ENCODE peak calls at places on chromosomes 1 and 21, in four cellular contexts. P is GM12864, C is progenitor cell of endocrine pancreas, V is psoas muscle. I is an unnamed sample.

GRCh38 chr1:117630423-117630998 is 24.7 kb downstream of the TENT5C start:
- DNase-seq in P (no peak), C (no peak), V (peak; percentile 74), I (no peak)

GRCh38 chr1:6580588-6581270 is 935 bp downstream of the ZBTB48 start:
- DNase-seq in V (peak; percentile 65), P (no peak), C (no peak), I (no peak)

GRCh38 chr21:26961704-26962103 is 5.2 kb downstream of the ADAMTS5 start:
- DNase-seq in P (no peak), V (no peak), C (no peak), I (no peak)

GRCh38 chr1:229986737-229987364 is 80.2 kb upstream of the GALNT2 start:
- DNase-seq in C (no peak), P (no peak), V (no peak), I (no peak)

GRCh38 chr21:45990741-45991605 is 9.4 kb downstream of the COL6A1 start:
- DNase-seq in P (no peak), V (peak; percentile 52), C (no peak), I (no peak)

GRCh38 chr1:234206651-234207284 is 166.5 kb upstream of the COA6 start:
- DNase-seq in P (no peak), V (peak; percentile 87), C (no peak), I (no peak)

GRCh38 chr1:14973773-14974172 is 179.8 kb upstream of the TMEM51 start:
- DNase-seq in P (no peak), C (no peak), V (no peak), I (no peak)

GRCh38 chr1:223707270-223708000 is 4.9 kb upstream of the CAPN2 start:
- DNase-seq in V (peak; percentile 79), C (no peak), P (no peak), I (no peak)

GRCh38 chr1:154747841-154748766 is 122.0 kb downstream of the KCNN3 start:
- DNase-seq in V (no peak), C (no peak), P (no peak), I (no peak)

GRCh38 chr1:58156124-58156468 is 390.4 kb downstream of the OMA1 start:
- DNase-seq in P (no peak), C (no peak), V (no peak), I (no peak)

GRCh38 chr1:50180367-50180766 is 71.6 kb downstream of the ELAVL4 start:
- DNase-seq in P (no peak), V (no peak), C (no peak), I (no peak)

GRCh38 chr21:36141513-36141925 is 6.6 kb downstream of the CBR3 start:
- DNase-seq in C (peak; percentile 83), V (peak; percentile 85), P (peak; percentile 83), I (peak; percentile 69)
- TF ChIP-seq CTCF in C (peak; percentile 94), V (peak; percentile 89), P (peak; percentile 91), I (peak; percentile 96)

GRCh38 chr1:89126234-89126580 is 293 bp upstream of the GBP2 start:
- DNase-seq in P (no peak), V (no peak), C (no peak), I (no peak)
- TF ChIP-seq CTCF in P (no peak), V (no peak), C (no peak), I (no peak)

GRCh38 chr1:43671193-43671592 is 21.2 kb downstream of the KDM4A start:
- DNase-seq in C (no peak), P (no peak), V (no peak), I (no peak)
- TF ChIP-seq CTCF in C (no peak), P (no peak), V (no peak), I (no peak)

GRCh38 chr1:177780096-177780700 is 189.7 kb downstream of the SEC16B start:
- DNase-seq in V (no peak), P (no peak), C (no peak), I (no peak)

GRCh38 chr1:177783052-177783451 is 186.8 kb downstream of the SEC16B start:
- DNase-seq in P (no peak), C (no peak), V (no peak), I (no peak)

GRCh38 chr1:177784394-177784793 is 185.5 kb downstream of the SEC16B start:
- DNase-seq in C (no peak), V (no peak), P (no peak), I (no peak)

DNA sequence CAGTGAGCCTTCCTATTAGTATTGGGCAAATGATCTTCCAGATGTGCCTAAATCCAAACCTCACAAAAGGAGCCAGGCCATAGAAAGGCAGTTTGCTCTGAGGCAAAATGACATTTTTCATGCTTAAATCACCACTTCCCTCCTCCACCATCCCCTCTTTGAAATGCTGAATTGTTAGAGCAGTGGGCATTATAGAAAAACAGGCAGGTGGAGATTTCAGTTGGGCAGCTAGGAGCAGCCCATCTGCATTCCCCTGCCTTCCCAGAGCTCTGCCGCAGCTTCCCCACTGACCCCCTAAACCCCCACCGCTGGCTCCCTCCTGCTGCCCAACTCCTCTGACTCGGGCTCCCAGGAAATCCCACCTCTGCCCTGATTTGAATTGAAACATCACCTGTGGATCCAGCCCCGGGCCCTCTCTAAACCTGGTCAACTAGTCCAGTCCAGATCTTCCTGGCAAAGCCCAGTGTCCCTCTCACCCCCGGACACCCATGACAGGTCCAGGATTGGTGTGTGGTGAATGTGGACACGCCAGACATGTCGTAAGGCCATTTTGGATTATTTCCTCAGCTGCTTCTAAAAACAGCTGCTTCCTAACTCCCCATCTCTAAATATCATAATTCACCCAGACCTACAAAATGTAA is 190.4 kb downstream of the SEC16B start:
- DNase-seq in C (no peak), V (no peak), P (no peak), I (no peak)
- TF ChIP-seq CTCF in C (no peak), V (no peak), P (no peak), I (no peak)

DNA sequence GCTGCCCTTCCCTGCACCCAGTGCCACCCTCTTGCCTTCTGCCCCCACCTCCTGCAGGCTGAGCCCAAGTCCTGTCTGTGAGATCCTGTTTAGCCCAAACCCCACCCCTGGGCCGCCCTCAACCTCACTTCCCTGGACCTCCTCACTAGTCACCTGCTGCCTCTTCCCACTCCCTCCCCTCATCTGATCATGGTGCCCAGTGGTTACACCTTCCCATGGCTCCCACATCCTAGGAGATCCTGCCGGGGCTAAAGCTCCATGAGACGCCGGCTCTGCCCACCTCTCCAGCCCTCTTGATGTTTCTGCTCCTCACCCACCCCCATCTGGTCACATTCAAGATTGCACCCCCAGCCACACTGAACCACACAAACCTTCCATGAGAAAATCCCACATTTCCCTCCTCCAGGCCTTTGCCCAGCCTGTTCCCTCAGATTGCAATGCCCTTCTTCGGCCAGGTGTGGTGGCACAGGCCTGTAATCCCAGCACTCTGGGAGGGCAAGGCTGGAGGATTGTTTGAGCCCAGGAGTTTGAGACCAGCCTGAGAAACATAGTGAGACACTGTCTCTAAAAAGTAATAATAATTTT is 17.0 kb downstream of the TTC39A start:
- DNase-seq in C (no peak), P (no peak), V (no peak), I (no peak)
- TF ChIP-seq CTCF in C (peak; percentile 26), P (peak; percentile 33), V (no peak), I (peak; percentile 29)

DNA sequence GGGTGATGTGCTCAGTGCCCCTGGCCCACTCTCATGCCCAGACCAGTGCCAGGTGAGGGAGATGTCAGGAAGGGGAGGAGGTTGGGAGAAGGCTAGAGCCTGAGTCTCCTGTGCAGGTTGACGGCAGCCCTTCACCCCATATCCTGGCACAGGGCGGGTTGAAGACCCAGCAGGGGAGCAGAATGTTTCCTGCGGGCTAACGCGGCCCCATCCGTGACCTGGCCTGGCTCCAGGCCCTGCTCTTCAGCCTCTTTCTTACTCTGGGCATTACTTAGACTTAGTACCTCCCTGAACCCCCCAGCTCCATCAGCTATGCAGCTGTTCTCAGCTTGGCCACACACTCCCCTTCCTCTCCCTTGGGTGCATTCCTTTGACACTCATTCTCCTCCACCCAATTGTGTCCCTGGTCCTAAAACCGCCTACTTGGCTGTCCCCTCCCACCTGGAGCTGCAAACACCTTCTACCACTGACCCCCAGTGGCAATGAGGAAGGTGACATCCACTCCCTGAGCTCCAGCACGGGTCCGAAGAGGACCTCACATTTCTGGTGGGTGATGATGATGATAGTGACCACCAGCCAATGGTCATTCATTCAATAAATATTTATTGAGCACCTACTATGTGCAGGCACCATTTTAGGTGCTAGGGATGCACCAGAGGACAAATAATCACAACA is 179.0 kb downstream of the PTPRU start:
- DNase-seq in V (no peak), C (no peak), P (no peak), I (no peak)
- TF ChIP-seq CTCF in V (no peak), C (peak; percentile 41), P (no peak), I (peak; percentile 30)

GRCh38 chr1:10615932-10616671 is 141.4 kb downstream of the PEX14 start:
- DNase-seq in V (no peak), P (no peak), C (no peak), I (no peak)
- TF ChIP-seq CTCF in V (no peak), P (no peak), C (no peak), I (no peak)